ENCODE peak calls at places on chromosomes 4 and X, in nine cellular contexts. K, M, H, X, G, S, W, D and E are unnamed samples.

GRCh38 chrX:153870791-153871360 is 15.1 kb downstream of the L1CAM start:
- DNase-seq in M (no peak), G (no peak), S (no peak), D (no peak), K (no peak), X (no peak), W (no peak), H (no peak), E (no peak)

GRCh38 chr4:14375816-14376215 is 626.5 kb upstream of the CPEB2 start:
- DNase-seq in H (no peak), M (no peak), W (no peak), S (no peak), D (no peak), K (no peak), X (no peak), G (no peak), E (no peak)

GRCh38 chr4:146165840-146166239 is 9.7 kb upstream of the LSM6 start:
- DNase-seq in K (no peak), G (no peak), H (no peak), M (no peak), X (no peak), S (no peak), D (no peak), W (no peak), E (no peak)

GRCh38 chr4:74659576-74660411 is 134.5 kb downstream of the BTC start:
- DNase-seq in W (peak), X (no peak), S (no peak), K (no peak), M (no peak), G (no peak), D (no peak), H (no peak), E (no peak)

GRCh38 chr4:73599182-73599581 is 21.1 kb downstream of the RASSF6 start:
- DNase-seq in M (no peak), X (no peak), H (no peak), G (peak), K (no peak), S (no peak), D (no peak), W (peak), E (no peak)

GRCh38 chr4:147326581-147326980 is 154.3 kb upstream of the EDNRA start:
- DNase-seq in S (no peak), W (no peak), X (no peak), K (no peak), H (no peak), G (no peak), M (no peak), D (no peak), E (no peak)

GRCh38 chrX:16970977-16971376 is 24.5 kb downstream of the REPS2 start:
- DNase-seq in X (no peak), G (no peak), H (no peak), D (no peak), K (no peak), W (no peak), M (no peak), S (no peak), E (no peak)

GRCh38 chr4:128823025-128823661 is 13.6 kb downstream of the JADE1 start:
- DNase-seq in D (no peak), W (no peak), X (no peak), M (no peak), G (no peak), S (no peak), H (no peak), K (no peak), E (no peak)

GRCh38 chrX:35561985-35562384 is 236.2 kb upstream of the MAGEB16 start:
- DNase-seq in K (no peak), W (no peak), H (no peak), D (no peak), G (no peak), S (no peak), M (no peak), X (no peak), E (no peak)

GRCh38 chr4:165398570-165398969 is 19.8 kb downstream of the CPE start:
- DNase-seq in G (no peak), X (no peak), D (no peak), K (peak), H (no peak), W (peak), M (no peak), S (no peak), E (no peak)

GRCh38 chr4:162891788-162892707 is 274.6 kb downstream of the NAF1 start:
- DNase-seq in H (no peak), D (no peak), K (no peak), X (no peak), M (no peak), W (no peak), G (peak), S (no peak), E (no peak)

GRCh38 chrX:18873189-18873791 is 110.6 kb downstream of the PHKA2 start:
- DNase-seq in K (no peak), W (no peak), G (no peak), M (no peak), D (no peak), S (no peak), X (no peak), H (peak), E (no peak)

GRCh38 chrX:31091819-31092218 is 20.0 kb upstream of the FTHL17 start:
- DNase-seq in W (no peak), D (no peak), G (no peak), K (no peak), X (no peak), M (no peak), S (no peak), H (no peak), E (no peak)

GRCh38 chr4:39620551-39620950 is 18.1 kb downstream of the SMIM14 start:
- DNase-seq in K (no peak), G (no peak), S (no peak), M (no peak), D (no peak), H (no peak), W (no peak), X (no peak), E (no peak)

GRCh38 chr4:147846318-147847135 is 114.6 kb downstream of the ARHGAP10 start:
- DNase-seq in G (no peak), S (no peak), W (no peak), M (no peak), H (no peak), X (no peak), D (no peak), K (no peak), E (no peak)

GRCh38 chrX:41705680-41706374 is 17.1 kb downstream of the GPR34 start:
- DNase-seq in K (no peak), D (no peak), M (no peak), S (no peak), G (peak), W (no peak), H (no peak), X (no peak), E (no peak)

GRCh38 chrX:115266300-115266699 is 23.2 kb upstream of the LUZP4 start:
- DNase-seq in H (no peak), G (no peak), K (no peak), D (no peak), X (no peak), M (no peak), W (no peak), S (no peak), E (no peak)

GRCh38 chrX:126770179-126770578 is 49.4 kb upstream of the PRR32 start:
- DNase-seq in X (no peak), K (no peak), M (no peak), W (peak), S (no peak), H (no peak), D (no peak), G (peak), E (no peak)

GRCh38 chr4:138190452-138190858 is 51.7 kb downstream of the SLC7A11 start:
- DNase-seq in D (no peak), G (peak), S (no peak), W (no peak), H (no peak), M (no peak), X (no peak), K (no peak), E (no peak)

GRCh38 chrX:9948406-9948805 is 18.8 kb upstream of the CLDN34 start:
- DNase-seq in W (no peak), D (no peak), X (no peak), M (no peak), S (no peak), G (no peak), H (peak), K (peak), E (no peak)

GRCh38 chr4:140807491-140808257 is 51.5 kb upstream of the TBC1D9 start:
- DNase-seq in K (no peak), X (no peak), H (no peak), G (peak), M (no peak), W (no peak), S (no peak), D (no peak), E (no peak)